ENCODE peak calls at places on chromosome 17, in seven cellular contexts. S, T, K, E, R, X and P are unnamed samples.

GRCh38 chr17:58092797-58093385 is 9.7 kb downstream of the DYNLL2 start:
- DNase-seq in S (no peak), T (no peak), K (no peak), E (no peak), R (no peak), X (no peak), P (no peak)

GRCh38 chr17:65072577-65073178 is 16.1 kb upstream of the GNA13 start:
- DNase-seq in S (peak), T (no peak), K (no peak), E (no peak), R (no peak), X (no peak), P (no peak)

GRCh38 chr17:4710693-4711634 is 532 bp downstream of the ARRB2 start:
- DNase-seq in S (peak), T (no peak), K (no peak), E (peak), R (no peak), X (peak), P (no peak)

GRCh38 chr17:31629696-31630470 is 229.2 kb downstream of the COPRS start:
- DNase-seq in S (no peak), T (no peak), K (peak), E (no peak), R (no peak), X (no peak), P (no peak)

GRCh38 chr17:2050246-2050866 is 4.5 kb upstream of the HIC1 start:
- DNase-seq in S (peak), T (peak), K (no peak), E (peak), R (peak), X (peak), P (no peak)

GRCh38 chr17:55825213-55825612 is 74.4 kb downstream of the PCTP start:
- DNase-seq in S (no peak), T (no peak), K (no peak), E (no peak), R (no peak), X (peak), P (no peak)

GRCh38 chr17:6599364-6599763 is 41.1 kb downstream of the KIAA0753 start:
- DNase-seq in S (no peak), T (no peak), K (no peak), E (no peak), R (no peak), X (peak), P (no peak)

GRCh38 chr17:18219016-18219415 is 6.4 kb upstream of the LLGL1 start:
- DNase-seq in S (no peak), T (peak), K (peak), E (no peak), R (no peak), X (no peak), P (no peak)

GRCh38 chr17:71229036-71229435 is 891.8 kb upstream of the SOX9 start:
- DNase-seq in S (no peak), T (no peak), K (no peak), E (no peak), R (no peak), X (no peak), P (no peak)

GRCh38 chr17:82022310-82022980 is at the start of gene CENPX:
- DNase-seq in S (no peak), T (no peak), K (no peak), E (no peak), R (no peak), X (no peak), P (no peak)

GRCh38 chr17:76700627-76701470 is 9.9 kb downstream of the MXRA7 start:
- DNase-seq in S (peak), T (peak), K (peak), E (no peak), R (no peak), X (no peak), P (no peak)

GRCh38 chr17:29178750-29179231 is 1.4 kb downstream of the MYO18A start:
- DNase-seq in S (peak), T (no peak), K (no peak), E (no peak), R (no peak), X (no peak), P (no peak)

GRCh38 chr17:16381496-16381820 is 567 bp downstream of the UBB start:
- DNase-seq in S (no peak), T (no peak), K (no peak), E (no peak), R (peak), X (no peak), P (no peak)

GRCh38 chr17:59513934-59514841 is 51.2 kb upstream of the DHX40 start:
- DNase-seq in S (peak), T (peak), K (no peak), E (no peak), R (no peak), X (no peak), P (no peak)

GRCh38 chr17:75869282-75870141 is 8.9 kb downstream of the TRIM47 start:
- DNase-seq in S (peak), T (peak), K (no peak), E (no peak), R (no peak), X (no peak), P (no peak)

GRCh38 chr17:19533718-19534561 is at the start of gene SLC47A1:
- DNase-seq in S (no peak), T (no peak), K (no peak), E (no peak), R (peak), X (no peak), P (peak)

GRCh38 chr17:38579934-38580333 is 25.8 kb downstream of the SRCIN1 start:
- DNase-seq in S (no peak), T (no peak), K (no peak), E (no peak), R (no peak), X (no peak), P (no peak)

GRCh38 chr17:35170968-35171771 is 23.0 kb downstream of the SLC35G3 start:
- DNase-seq in S (no peak), T (no peak), K (peak), E (no peak), R (no peak), X (peak), P (no peak)

GRCh38 chr17:38893113-38893512 is 23.3 kb downstream of the LASP1 start:
- DNase-seq in S (no peak), T (no peak), K (no peak), E (no peak), R (no peak), X (no peak), P (no peak)